ENCODE peak calls at places on chromosomes 1 and 21, in six cellular contexts. One of them, this sample, is unnamed.

GRCh38 chr1:228342627-228343210 is 63.9 kb downstream of the TRIM11 start:
- DNase-seq in progenitor cell of endocrine pancreas: no peak
- DNase-seq in central memory CD4-positive, alpha-beta T cell: no peak
- DNase-seq in adrenal gland: peak
- DNase-seq in mesendoderm: no peak
- DNase-seq in endothelial cell of umbilical vein: no peak
- DNase-seq in this sample: no peak

GRCh38 chr21:30372139-30372770 is at the start of gene KRTAP13-2:
- DNase-seq in progenitor cell of endocrine pancreas: no peak
- DNase-seq in central memory CD4-positive, alpha-beta T cell: no peak
- DNase-seq in adrenal gland: no peak
- DNase-seq in mesendoderm: no peak
- DNase-seq in endothelial cell of umbilical vein: no peak
- DNase-seq in this sample: no peak

GRCh38 chr1:248906741-248907661 is 966 bp downstream of the PGBD2 start:
- DNase-seq in progenitor cell of endocrine pancreas: no peak
- DNase-seq in central memory CD4-positive, alpha-beta T cell: no peak
- DNase-seq in adrenal gland: peak
- DNase-seq in mesendoderm: no peak
- DNase-seq in endothelial cell of umbilical vein: no peak
- DNase-seq in this sample: no peak

GRCh38 chr1:84344286-84344685 is 42.8 kb downstream of the SAMD13 start:
- DNase-seq in progenitor cell of endocrine pancreas: no peak
- DNase-seq in central memory CD4-positive, alpha-beta T cell: no peak
- DNase-seq in adrenal gland: no peak
- DNase-seq in mesendoderm: peak
- DNase-seq in endothelial cell of umbilical vein: no peak
- DNase-seq in this sample: no peak

GRCh38 chr1:53327183-53327941 is 508 bp downstream of the LRP8 start:
- DNase-seq in progenitor cell of endocrine pancreas: peak
- DNase-seq in central memory CD4-positive, alpha-beta T cell: peak
- DNase-seq in adrenal gland: peak
- DNase-seq in mesendoderm: peak
- DNase-seq in endothelial cell of umbilical vein: peak
- DNase-seq in this sample: peak

GRCh38 chr1:247332215-247332900 is 691 bp upstream of the ZNF496 start:
- DNase-seq in progenitor cell of endocrine pancreas: peak
- DNase-seq in central memory CD4-positive, alpha-beta T cell: peak
- DNase-seq in adrenal gland: peak
- DNase-seq in mesendoderm: peak
- DNase-seq in endothelial cell of umbilical vein: peak
- DNase-seq in this sample: peak

GRCh38 chr1:26175346-26175745 is 1.9 kb upstream of the CNKSR1 start:
- DNase-seq in progenitor cell of endocrine pancreas: no peak
- DNase-seq in central memory CD4-positive, alpha-beta T cell: no peak
- DNase-seq in adrenal gland: no peak
- DNase-seq in mesendoderm: no peak
- DNase-seq in endothelial cell of umbilical vein: no peak
- DNase-seq in this sample: no peak

GRCh38 chr1:64572222-64572900 is 102.4 kb downstream of the CACHD1 start:
- DNase-seq in progenitor cell of endocrine pancreas: no peak
- DNase-seq in central memory CD4-positive, alpha-beta T cell: no peak
- DNase-seq in adrenal gland: no peak
- DNase-seq in mesendoderm: no peak
- DNase-seq in endothelial cell of umbilical vein: no peak
- DNase-seq in this sample: no peak

GRCh38 chr1:117788014-117788413 is 141.4 kb downstream of the GDAP2 start:
- DNase-seq in progenitor cell of endocrine pancreas: no peak
- DNase-seq in central memory CD4-positive, alpha-beta T cell: no peak
- DNase-seq in adrenal gland: no peak
- DNase-seq in mesendoderm: no peak
- DNase-seq in endothelial cell of umbilical vein: no peak
- DNase-seq in this sample: no peak

GRCh38 chr21:32351428-32351827 is 41.4 kb downstream of the URB1 start:
- DNase-seq in progenitor cell of endocrine pancreas: no peak
- DNase-seq in central memory CD4-positive, alpha-beta T cell: no peak
- DNase-seq in adrenal gland: no peak
- DNase-seq in mesendoderm: peak
- DNase-seq in endothelial cell of umbilical vein: no peak
- DNase-seq in this sample: no peak

GRCh38 chr1:232667094-232667780 is 37.3 kb upstream of the SIPA1L2 start:
- DNase-seq in progenitor cell of endocrine pancreas: no peak
- DNase-seq in central memory CD4-positive, alpha-beta T cell: no peak
- DNase-seq in adrenal gland: no peak
- DNase-seq in mesendoderm: no peak
- DNase-seq in endothelial cell of umbilical vein: peak
- DNase-seq in this sample: no peak

GRCh38 chr21:18545908-18546307 is 142.3 kb upstream of the TMPRSS15 start:
- DNase-seq in progenitor cell of endocrine pancreas: no peak
- DNase-seq in central memory CD4-positive, alpha-beta T cell: no peak
- DNase-seq in adrenal gland: no peak
- DNase-seq in mesendoderm: no peak
- DNase-seq in endothelial cell of umbilical vein: peak
- DNase-seq in this sample: no peak

GRCh38 chr1:96313216-96313615 is 408.4 kb upstream of the PTBP2 start:
- DNase-seq in progenitor cell of endocrine pancreas: no peak
- DNase-seq in central memory CD4-positive, alpha-beta T cell: no peak
- DNase-seq in adrenal gland: no peak
- DNase-seq in mesendoderm: no peak
- DNase-seq in endothelial cell of umbilical vein: peak
- DNase-seq in this sample: no peak

GRCh38 chr1:78667939-78668338 is 18.3 kb downstream of the IFI44 start:
- DNase-seq in progenitor cell of endocrine pancreas: no peak
- DNase-seq in central memory CD4-positive, alpha-beta T cell: no peak
- DNase-seq in adrenal gland: no peak
- DNase-seq in mesendoderm: no peak
- DNase-seq in endothelial cell of umbilical vein: no peak
- DNase-seq in this sample: no peak

GRCh38 chr1:29502225-29502755 is 266.0 kb downstream of the PTPRU start:
- DNase-seq in progenitor cell of endocrine pancreas: no peak
- DNase-seq in central memory CD4-positive, alpha-beta T cell: no peak
- DNase-seq in adrenal gland: no peak
- DNase-seq in mesendoderm: no peak
- DNase-seq in endothelial cell of umbilical vein: no peak
- DNase-seq in this sample: no peak

GRCh38 chr21:26966978-26967913 is at the start of gene ADAMTS5:
- DNase-seq in progenitor cell of endocrine pancreas: peak
- DNase-seq in central memory CD4-positive, alpha-beta T cell: no peak
- DNase-seq in adrenal gland: no peak
- DNase-seq in mesendoderm: peak
- DNase-seq in endothelial cell of umbilical vein: peak
- DNase-seq in this sample: no peak

GRCh38 chr1:204174958-204175357 is 8.8 kb upstream of the REN start:
- DNase-seq in progenitor cell of endocrine pancreas: no peak
- DNase-seq in central memory CD4-positive, alpha-beta T cell: no peak
- DNase-seq in adrenal gland: no peak
- DNase-seq in mesendoderm: no peak
- DNase-seq in endothelial cell of umbilical vein: no peak
- DNase-seq in this sample: no peak

GRCh38 chr1:76759950-76760349 is 107.3 kb upstream of the ST6GALNAC5 start:
- DNase-seq in progenitor cell of endocrine pancreas: no peak
- DNase-seq in central memory CD4-positive, alpha-beta T cell: no peak
- DNase-seq in adrenal gland: peak
- DNase-seq in mesendoderm: peak
- DNase-seq in endothelial cell of umbilical vein: no peak
- DNase-seq in this sample: peak

GRCh38 chr1:2930971-2931721 is 90.1 kb upstream of the ACTRT2 start:
- DNase-seq in progenitor cell of endocrine pancreas: no peak
- DNase-seq in central memory CD4-positive, alpha-beta T cell: no peak
- DNase-seq in adrenal gland: no peak
- DNase-seq in mesendoderm: no peak
- DNase-seq in endothelial cell of umbilical vein: no peak
- DNase-seq in this sample: no peak

GRCh38 chr1:155983191-155984023 is 5.1 kb upstream of the ARHGEF2 start:
- DNase-seq in progenitor cell of endocrine pancreas: no peak
- DNase-seq in central memory CD4-positive, alpha-beta T cell: no peak
- DNase-seq in adrenal gland: peak
- DNase-seq in mesendoderm: peak
- DNase-seq in endothelial cell of umbilical vein: no peak
- DNase-seq in this sample: peak

GRCh38 chr1:4171480-4172450 is 271.7 kb upstream of the C1orf174 start:
- DNase-seq in progenitor cell of endocrine pancreas: no peak
- DNase-seq in central memory CD4-positive, alpha-beta T cell: no peak
- DNase-seq in adrenal gland: no peak
- DNase-seq in mesendoderm: peak
- DNase-seq in endothelial cell of umbilical vein: no peak
- DNase-seq in this sample: no peak

GRCh38 chr1:214397497-214397896 is 116.5 kb downstream of the SMYD2 start:
- DNase-seq in progenitor cell of endocrine pancreas: no peak
- DNase-seq in central memory CD4-positive, alpha-beta T cell: no peak
- DNase-seq in adrenal gland: no peak
- DNase-seq in mesendoderm: no peak
- DNase-seq in endothelial cell of umbilical vein: no peak
- DNase-seq in this sample: no peak

GRCh38 chr1:167477962-167478361 is 40.4 kb downstream of the CD247 start:
- DNase-seq in progenitor cell of endocrine pancreas: no peak
- DNase-seq in central memory CD4-positive, alpha-beta T cell: no peak
- DNase-seq in adrenal gland: no peak
- DNase-seq in mesendoderm: no peak
- DNase-seq in endothelial cell of umbilical vein: no peak
- DNase-seq in this sample: no peak

GRCh38 chr1:107677674-107678073 is 287.3 kb downstream of the VAV3 start:
- DNase-seq in progenitor cell of endocrine pancreas: no peak
- DNase-seq in central memory CD4-positive, alpha-beta T cell: no peak
- DNase-seq in adrenal gland: no peak
- DNase-seq in mesendoderm: no peak
- DNase-seq in endothelial cell of umbilical vein: no peak
- DNase-seq in this sample: no peak

GRCh38 chr1:230701895-230702768 is 11.8 kb downstream of the AGT start:
- DNase-seq in progenitor cell of endocrine pancreas: no peak
- DNase-seq in central memory CD4-positive, alpha-beta T cell: no peak
- DNase-seq in adrenal gland: no peak
- DNase-seq in mesendoderm: no peak
- DNase-seq in endothelial cell of umbilical vein: no peak
- DNase-seq in this sample: no peak